ENCODE peak calls at places on chromosomes 1 and 21, in eight cellular contexts. S is mesothelial cell of epicardium, A is WTC11, C is breast epithelium, F is tibial artery, E is AG09309, P is tibial nerve, X is GM12865. V is an unnamed sample.

GRCh38 chr1:45016090-45016697 is 4.1 kb downstream of the UROD start:
- DNase-seq in S (no peak), P (no peak), E (no peak), C (no peak), X (no peak), F (no peak), A (no peak), V (no peak)

GRCh38 chr1:229147086-229147485 is 123.8 kb upstream of the RAB4A start:
- DNase-seq in C (peak; percentile 43), X (no peak), A (peak; percentile 20), E (no peak), S (no peak), F (no peak), P (no peak), V (no peak)

GRCh38 chr1:37325509-37326437 is 148.6 kb upstream of the ZC3H12A start:
- DNase-seq in A (peak; percentile 22), C (no peak), X (peak; percentile 9), S (no peak), P (no peak), E (no peak), F (no peak), V (no peak)

GRCh38 chr1:26704629-26705028 is 8.8 kb downstream of the ARID1A start:
- DNase-seq in X (no peak), E (no peak), C (no peak), S (no peak), P (no peak), F (no peak), A (no peak), V (no peak)

GRCh38 chr1:101291562-101292035 is 54.8 kb downstream of the S1PR1 start:
- DNase-seq in E (peak; percentile 71), F (peak; percentile 43), C (peak; percentile 22), P (no peak), X (peak; percentile 74), S (no peak), A (no peak), V (no peak)

GRCh38 chr1:29563092-29563491 is 326.8 kb downstream of the PTPRU start:
- DNase-seq in F (no peak), E (no peak), P (no peak), S (no peak), A (no peak), C (no peak), X (no peak), V (no peak)

GRCh38 chr1:228416217-228416971 is at the start of gene TRIM17:
- DNase-seq in X (no peak), F (no peak), C (peak; percentile 41), A (peak; percentile 84), S (peak; percentile 48), E (no peak), P (no peak), V (peak; percentile 70)

GRCh38 chr1:57163332-57163731 is 197.5 kb upstream of the C8B start:
- DNase-seq in C (no peak), F (no peak), E (no peak), P (no peak), S (no peak), A (no peak), X (no peak), V (no peak)

GRCh38 chr21:17454315-17455027 is 58.4 kb upstream of the CXADR start:
- DNase-seq in C (no peak), F (no peak), X (peak; percentile 68), P (peak; percentile 61), A (peak; percentile 90), E (peak; percentile 34), S (peak; percentile 48), V (peak; percentile 78)

GRCh38 chr1:150152772-150153461 is 3.2 kb downstream of the PLEKHO1 start:
- DNase-seq in X (no peak), A (no peak), C (no peak), F (peak; percentile 56), E (no peak), S (no peak), P (no peak), V (no peak)

GRCh38 chr1:230119340-230119739 is 52.3 kb downstream of the GALNT2 start:
- DNase-seq in S (no peak), P (no peak), X (no peak), C (no peak), F (no peak), A (no peak), E (no peak), V (no peak)

GRCh38 chr1:183002267-183002666 is 21.0 kb upstream of the LAMC1 start:
- DNase-seq in C (no peak), E (no peak), A (no peak), X (no peak), P (no peak), F (no peak), S (no peak), V (no peak)

GRCh38 chr1:114435088-114435715 is 75.8 kb downstream of the TRIM33 start:
- DNase-seq in X (no peak), C (no peak), E (no peak), P (no peak), S (no peak), A (no peak), F (no peak), V (no peak)

GRCh38 chr1:188611432-188611831 is 1782.7 kb downstream of the PLA2G4A start:
- DNase-seq in C (no peak), F (no peak), S (no peak), A (no peak), E (no peak), P (no peak), X (no peak), V (no peak)

GRCh38 chr1:85275701-85276289 is 637 bp downstream of the BCL10 start:
- DNase-seq in F (no peak), P (no peak), X (peak; percentile 66), S (no peak), E (no peak), C (no peak), A (no peak), V (no peak)

GRCh38 chr1:152759453-152760173 is 1.8 kb downstream of the KPRP start:
- DNase-seq in E (no peak), P (no peak), A (no peak), C (no peak), X (no peak), F (no peak), S (no peak), V (no peak)

GRCh38 chr1:39957299-39958020 is 2.5 kb downstream of the MFSD2A start:
- DNase-seq in X (no peak), C (peak; percentile 82), E (no peak), A (no peak), F (no peak), S (no peak), P (no peak), V (no peak)

GRCh38 chr1:160112370-160112769 is 3.2 kb upstream of the ATP1A2 start:
- DNase-seq in A (no peak), S (no peak), F (no peak), P (no peak), C (no peak), E (no peak), X (no peak), V (no peak)

GRCh38 chr1:107430540-107431228 is 289.8 kb downstream of the NTNG1 start:
- DNase-seq in P (no peak), S (no peak), A (peak; percentile 24), E (peak; percentile 17), F (peak; percentile 20), C (no peak), X (peak; percentile 82), V (peak; percentile 51)

GRCh38 chr1:247415423-247416361 is at the start of gene NLRP3:
- DNase-seq in E (no peak), S (no peak), X (peak; percentile 13), C (no peak), P (no peak), F (peak; percentile 49), A (no peak), V (no peak)

GRCh38 chr1:30412241-30413110 is 310.9 kb downstream of the MATN1 start:
- DNase-seq in X (peak; percentile 21), P (no peak), S (no peak), C (no peak), F (no peak), A (no peak), E (no peak), V (peak; percentile 1)

GRCh38 chr1:40625076-40625475 is 40.4 kb downstream of the RIMS3 start:
- DNase-seq in A (peak; percentile 45), P (no peak), C (no peak), F (no peak), X (peak; percentile 44), E (no peak), S (no peak), V (peak; percentile 15)

DNA sequence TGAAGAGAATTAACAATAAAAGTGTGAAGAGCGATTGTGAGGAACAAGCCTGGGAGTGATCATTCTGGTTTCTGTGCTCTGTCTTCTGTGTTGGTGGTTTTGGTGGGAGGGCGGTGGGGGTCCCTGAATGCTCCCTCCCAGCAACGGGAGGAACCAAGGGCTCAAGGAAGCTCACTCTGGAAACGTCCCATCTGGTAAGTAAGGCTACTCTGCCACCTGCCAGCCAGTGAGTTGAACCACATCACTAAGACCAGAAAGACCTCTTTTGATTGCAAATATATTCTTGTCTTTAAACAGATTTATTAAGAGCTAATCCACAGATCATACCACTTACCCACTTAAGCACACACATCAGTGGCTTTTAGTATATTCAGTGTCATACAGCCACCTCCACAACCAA is 125.0 kb downstream of the PRDM2 start:
- DNase-seq in S (no peak), F (no peak), E (no peak), A (no peak), X (no peak), P (no peak), C (peak; percentile 15), V (no peak)
- TF ChIP-seq CTCF in S (no peak), F (no peak), E (peak; percentile 38), A (no peak), X (no peak), P (no peak), C (no peak), V (no peak)

GRCh38 chr1:195886000-195886399 is 722.2 kb downstream of the KCNT2 start:
- DNase-seq in S (no peak), C (no peak), F (no peak), A (no peak), P (no peak), X (no peak), E (no peak), V (no peak)
- TF ChIP-seq CTCF in S (no peak), C (no peak), F (no peak), A (peak; percentile 48), P (no peak), X (no peak), E (no peak), V (peak; percentile 63)

GRCh38 chr1:31715873-31716220 is 12.0 kb upstream of the COL16A1 start:
- DNase-seq in P (no peak), F (no peak), X (no peak), C (no peak), A (no peak), S (no peak), E (no peak), V (no peak)
- TF ChIP-seq CTCF in P (no peak), F (no peak), X (no peak), C (no peak), A (no peak), S (peak; percentile 28), E (no peak), V (no peak)

GRCh38 chr1:158939180-158939579 is 7.8 kb downstream of the PYHIN1 start:
- DNase-seq in A (no peak), S (no peak), F (no peak), C (no peak), X (no peak), E (no peak), P (no peak), V (no peak)
- TF ChIP-seq CTCF in A (no peak), S (no peak), F (no peak), C (no peak), X (no peak), E (no peak), P (no peak), V (no peak)

GRCh38 chr21:32359719-32360260 is 33.0 kb downstream of the URB1 start:
- DNase-seq in P (no peak), S (no peak), A (no peak), F (no peak), C (no peak), X (no peak), E (no peak), V (no peak)
- TF ChIP-seq CTCF in P (peak; percentile 17), S (no peak), A (no peak), F (no peak), C (peak; percentile 10), X (peak; percentile 10), E (peak; percentile 38), V (no peak)